ENCODE peak calls at places on chromosomes 1 and 21, in eight cellular contexts. S, Z, F, V, R, W, Q and E are unnamed samples. For H3K9me3, the result is how much of the 10 kb centered on the place peaks cover.

GRCh38 chr1:29960156-29960755 is 723.9 kb downstream of the PTPRU start:
- DNase-seq in Q (no peak), Z (no peak), V (no peak), R (no peak), S (no peak), W (no peak), F (no peak), E (no peak)

GRCh38 chr21:29394051-29394450 is 95.3 kb downstream of the BACH1 start:
- DNase-seq in R (peak), V (no peak), Z (no peak), F (no peak), W (no peak), S (no peak), Q (no peak), E (no peak)

GRCh38 chr1:167756760-167757405 is 35.1 kb downstream of the MPZL1 start:
- DNase-seq in Q (peak), W (no peak), Z (no peak), V (no peak), R (no peak), S (no peak), F (no peak), E (no peak)

GRCh38 chr1:32031578-32032286 is 18.1 kb downstream of the KHDRBS1 start:
- DNase-seq in V (no peak), W (peak), R (peak), Z (no peak), Q (no peak), S (no peak), F (peak), E (no peak)

GRCh38 chr21:44086636-44087425 is 20.4 kb upstream of the PWP2 start:
- DNase-seq in V (no peak), R (no peak), W (no peak), F (no peak), S (no peak), Q (no peak), Z (no peak), E (no peak)

GRCh38 chr1:160702100-160702499 is 9.5 kb downstream of the CD48 start:
- DNase-seq in Z (no peak), S (no peak), F (no peak), V (no peak), Q (no peak), W (no peak), R (no peak), E (no peak)

GRCh38 chr21:44898851-44899767 is 21.6 kb downstream of the ITGB2 start:
- DNase-seq in Q (no peak), R (no peak), S (peak), W (no peak), Z (peak), F (no peak), V (no peak), E (no peak)

GRCh38 chr21:43603641-43604504 is 55.4 kb downstream of the HSF2BP start:
- DNase-seq in Z (no peak), R (peak), F (no peak), Q (no peak), V (no peak), S (no peak), W (peak), E (no peak)

GRCh38 chr1:84907095-84907827 is 14.3 kb upstream of the LPAR3 start:
- DNase-seq in Z (no peak), F (no peak), R (peak), W (no peak), S (no peak), V (no peak), Q (no peak), E (no peak)

GRCh38 chr1:226653311-226653921 is 85.7 kb downstream of the ITPKB start:
- DNase-seq in R (no peak), V (no peak), W (no peak), Z (peak), F (no peak), S (peak), Q (no peak), E (peak)

GRCh38 chr1:150563340-150564038 is 14.3 kb downstream of the ADAMTSL4 start:
- DNase-seq in W (no peak), Z (peak), F (no peak), Q (no peak), S (no peak), V (no peak), R (peak), E (no peak)

GRCh38 chr1:201563406-201563780 is 24.5 kb downstream of the NAV1 start:
- DNase-seq in Z (no peak), Q (no peak), S (no peak), R (no peak), W (no peak), V (no peak), F (no peak), E (no peak)

GRCh38 chr1:6162773-6163172 is 17.3 kb downstream of the CHD5 start:
- DNase-seq in S (no peak), V (no peak), W (no peak), F (no peak), Z (no peak), Q (no peak), R (no peak), E (no peak)

DNA sequence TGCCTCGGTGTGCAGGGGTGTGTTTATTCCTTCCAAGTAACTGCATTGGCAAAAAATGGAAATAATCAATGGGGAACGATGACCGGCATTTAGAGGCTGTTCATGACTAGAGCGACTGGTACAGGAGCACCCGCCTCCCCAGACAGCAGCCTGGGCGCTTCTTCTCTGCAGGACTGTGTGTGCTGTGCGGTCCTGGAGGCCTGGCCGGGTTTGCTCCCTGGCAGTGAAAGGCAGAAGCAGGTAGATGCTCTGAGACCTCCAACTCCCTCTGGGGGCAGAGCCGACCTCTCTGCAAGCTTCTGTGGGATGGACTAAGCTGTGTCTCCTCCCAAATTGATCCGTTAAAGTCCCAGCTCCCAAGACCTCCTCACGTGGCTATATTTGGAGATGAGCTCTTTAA is 59.2 kb upstream of the ACTRT2 start:
- DNase-seq in V (no peak), R (no peak), S (no peak), F (no peak), W (no peak), Z (no peak), Q (no peak), E (no peak)
- H3K9me3 ChIP-seq in V (under half), R (under half), S (under half), F (under half), W (under half), Z (under half), Q (under half), E (under half)

DNA sequence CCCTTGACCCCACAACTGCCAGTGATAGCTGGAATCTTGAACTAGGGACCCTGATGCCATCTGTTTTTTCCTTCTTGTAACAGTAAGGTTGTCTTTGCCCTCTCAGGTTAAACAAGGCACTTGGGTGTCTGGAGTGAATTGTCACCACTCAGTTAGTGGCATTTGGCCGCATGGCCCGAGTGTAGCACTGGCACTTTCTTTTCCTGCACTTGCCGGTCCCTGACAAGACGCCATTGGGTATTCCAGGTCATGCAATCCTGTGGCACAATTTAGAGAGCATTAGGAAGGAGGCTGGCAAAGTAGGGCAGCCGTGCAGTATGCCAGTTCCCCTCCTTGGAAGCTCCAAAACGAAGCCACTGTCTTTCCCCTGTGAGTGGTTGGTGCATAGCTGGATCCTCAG is 70.8 kb downstream of the MRPS6 start:
- DNase-seq in S (no peak), Z (no peak), V (no peak), Q (no peak), R (no peak), W (no peak), F (no peak), E (no peak)
- H3K9me3 ChIP-seq in S (under half), Z (under half), V (under half), Q (under half), R (under half), W (under half), F (under half), E (under half)

DNA sequence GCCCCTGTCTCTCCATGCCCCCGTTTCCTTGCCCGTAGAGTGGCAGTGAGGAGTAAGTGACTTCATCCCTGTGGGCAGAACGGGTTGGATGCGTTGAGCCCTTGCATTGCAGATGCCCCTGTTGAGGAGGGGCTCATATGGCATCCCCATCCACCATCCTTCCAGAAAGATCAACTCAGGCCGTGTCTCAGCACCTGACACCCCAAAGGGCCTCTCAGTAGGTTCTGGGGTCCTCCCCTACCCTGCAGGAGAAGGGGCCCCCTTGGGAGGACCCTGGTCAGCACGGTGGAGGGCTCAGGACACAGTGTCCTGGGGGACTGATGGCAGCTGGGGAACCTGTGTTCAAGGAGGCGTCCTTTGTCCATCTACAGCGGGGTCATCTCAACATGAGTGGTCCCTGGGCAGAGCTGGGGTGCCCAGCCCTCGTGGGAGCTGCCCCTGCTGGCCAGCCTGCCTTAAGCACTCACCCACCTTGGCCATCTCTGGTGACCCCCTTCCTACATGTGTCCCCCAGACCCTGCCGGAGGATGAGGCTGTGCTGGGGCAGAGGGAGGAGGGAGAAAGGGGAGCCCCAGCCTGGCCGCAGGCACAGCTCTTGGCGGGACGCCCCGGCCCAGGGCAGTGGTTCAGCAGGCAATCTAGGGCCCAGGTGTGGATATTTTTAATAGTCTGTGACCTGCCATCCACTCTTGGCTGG is 48.2 kb upstream of the ACTRT2 start:
- DNase-seq in W (no peak), S (no peak), F (no peak), Z (no peak), R (no peak), V (no peak), Q (no peak), E (no peak)
- H3K9me3 ChIP-seq in W (under half), S (under half), F (under half), Z (under half), R (under half), V (under half), Q (under half), E (under half)

DNA sequence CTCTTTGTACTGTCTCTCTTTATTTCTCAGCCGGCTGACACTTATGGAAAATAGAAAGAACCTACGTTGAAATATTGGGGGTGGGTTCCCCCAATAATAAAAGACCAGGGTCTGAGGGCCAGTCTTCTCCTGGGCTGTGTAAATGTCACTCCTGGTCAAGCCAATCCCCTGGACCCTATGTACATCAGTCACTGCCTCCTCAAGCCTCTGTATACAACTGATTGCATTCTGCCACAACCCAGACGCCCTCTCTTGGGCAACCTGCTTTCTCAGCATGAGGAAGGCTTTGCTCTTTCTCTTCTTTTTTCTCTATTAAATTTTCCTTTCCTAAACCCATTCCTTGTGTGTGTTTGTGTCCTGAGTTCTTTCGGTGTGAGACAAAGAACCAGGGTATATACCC is 84.1 kb upstream of the SERBP1 start:
- DNase-seq in V (no peak), S (no peak), Z (no peak), W (no peak), F (no peak), R (no peak), Q (no peak), E (no peak)
- H3K9me3 ChIP-seq in V (under half), S (under half), Z (under half), W (under half), F (under half), R (under half), Q (under half), E (under half)

GRCh38 chr1:152356736-152357135 is 3.1 kb downstream of the FLG2 start:
- DNase-seq in Z (no peak), Q (no peak), W (no peak), V (no peak), R (no peak), S (no peak), F (no peak), E (no peak)
- H3K9me3 ChIP-seq in Z (under half), Q (under half), W (under half), V (under half), R (under half), S (under half), F (under half), E (under half)

DNA sequence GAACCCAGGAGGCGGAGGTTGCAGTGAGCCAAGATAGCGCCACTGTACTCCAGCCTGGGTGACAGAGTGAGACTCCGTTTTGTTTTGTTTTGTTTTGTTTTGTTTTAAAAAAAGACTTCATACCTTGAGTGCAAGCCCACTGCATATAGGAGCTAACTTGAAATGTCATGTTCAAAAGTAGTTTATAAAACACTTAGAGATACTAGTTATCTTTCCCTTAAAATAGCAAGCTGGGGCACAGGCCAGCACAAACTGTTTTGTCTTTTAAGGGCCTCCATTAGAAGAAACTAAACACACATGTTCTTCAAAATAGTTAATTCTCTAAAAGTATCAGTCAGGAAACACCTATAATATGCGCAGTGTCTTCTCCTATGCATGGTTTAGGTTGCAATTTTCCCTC is 505.1 kb upstream of the TMPRSS15 start:
- DNase-seq in Q (no peak), S (no peak), F (no peak), Z (no peak), W (no peak), R (no peak), V (no peak), E (no peak)
- H3K9me3 ChIP-seq in Q (under half), S (under half), F (under half), Z (under half), W (under half), R (under half), V (under half), E (under half)

GRCh38 chr1:43545321-43545685 is 14.6 kb downstream of the PTPRF start:
- DNase-seq in W (no peak), Q (no peak), R (no peak), V (no peak), Z (no peak), F (no peak), S (no peak), E (no peak)
- H3K9me3 ChIP-seq in W (under half), Q (under half), R (under half), V (under half), Z (under half), F (under half), S (under half), E (under half)

GRCh38 chr1:98048234-98048633 is 127.4 kb upstream of the DPYD start:
- DNase-seq in S (peak), Q (peak), V (peak), W (peak), Z (peak), R (peak), F (peak), E (peak)

GRCh38 chr1:98046031-98046641 is 125.3 kb upstream of the DPYD start:
- DNase-seq in S (no peak), W (peak), R (peak), Q (no peak), Z (peak), V (peak), F (peak), E (no peak)

GRCh38 chr1:98044766-98045165 is 123.9 kb upstream of the DPYD start:
- DNase-seq in R (peak), S (no peak), V (no peak), Q (no peak), Z (no peak), W (no peak), F (no peak), E (no peak)

GRCh38 chr1:98045211-98046030 is 124.6 kb upstream of the DPYD start:
- DNase-seq in W (peak), S (no peak), V (peak), Q (no peak), R (peak), F (no peak), Z (no peak), E (no peak)

GRCh38 chr1:98044071-98044697 is 123.3 kb upstream of the DPYD start:
- DNase-seq in Z (no peak), W (no peak), S (no peak), V (no peak), R (peak), F (no peak), Q (no peak), E (no peak)
- H3K9me3 ChIP-seq in Z (under half), W (under half), S (under half), V (under half), R (under half), F (under half), Q (under half), E (under half)